ENCODE peak calls at places on chromosomes 12 and 14, in ten cellular contexts. One of them, this sample, is unnamed.

GRCh38 chr12:96077081-96077480 is 41.7 kb upstream of the LTA4H start:
- DNase-seq in Peyer's patch: no peak
- DNase-seq in AG09309: no peak
- DNase-seq in HCT116: no peak
- DNase-seq in A673: no peak
- DNase-seq in heart left ventricle: no peak
- DNase-seq in MM.1S: no peak
- DNase-seq in body of pancreas: no peak
- DNase-seq in endothelial cell: no peak
- DNase-seq in stomach: no peak
- DNase-seq in this sample: no peak

GRCh38 chr14:56199095-56199975 is 81.1 kb downstream of the PELI2 start:
- DNase-seq in Peyer's patch: no peak
- DNase-seq in AG09309: peak
- DNase-seq in HCT116: no peak
- DNase-seq in A673: no peak
- DNase-seq in heart left ventricle: no peak
- DNase-seq in MM.1S: no peak
- DNase-seq in body of pancreas: no peak
- DNase-seq in endothelial cell: no peak
- DNase-seq in stomach: no peak
- DNase-seq in this sample: no peak

GRCh38 chr14:58082491-58083098 is 69.4 kb downstream of the ARMH4 start:
- DNase-seq in Peyer's patch: no peak
- DNase-seq in AG09309: peak
- DNase-seq in HCT116: peak
- DNase-seq in A673: peak
- DNase-seq in heart left ventricle: no peak
- DNase-seq in MM.1S: no peak
- DNase-seq in body of pancreas: no peak
- DNase-seq in endothelial cell: no peak
- DNase-seq in stomach: no peak
- DNase-seq in this sample: no peak

GRCh38 chr14:31090872-31091764 is 64.9 kb upstream of the STRN3 start:
- DNase-seq in Peyer's patch: peak
- DNase-seq in AG09309: peak
- DNase-seq in HCT116: no peak
- DNase-seq in A673: no peak
- DNase-seq in heart left ventricle: no peak
- DNase-seq in MM.1S: no peak
- DNase-seq in body of pancreas: peak
- DNase-seq in endothelial cell: no peak
- DNase-seq in stomach: no peak
- DNase-seq in this sample: no peak

GRCh38 chr12:19183121-19183838 is 53.7 kb downstream of the PLEKHA5 start:
- DNase-seq in Peyer's patch: no peak
- DNase-seq in AG09309: no peak
- DNase-seq in HCT116: no peak
- DNase-seq in A673: no peak
- DNase-seq in heart left ventricle: no peak
- DNase-seq in MM.1S: no peak
- DNase-seq in body of pancreas: no peak
- DNase-seq in endothelial cell: no peak
- DNase-seq in stomach: no peak
- DNase-seq in this sample: no peak

GRCh38 chr14:22820731-22821130 is 5.5 kb upstream of the SLC7A7 start:
- DNase-seq in Peyer's patch: no peak
- DNase-seq in AG09309: no peak
- DNase-seq in HCT116: no peak
- DNase-seq in A673: no peak
- DNase-seq in heart left ventricle: no peak
- DNase-seq in MM.1S: no peak
- DNase-seq in body of pancreas: no peak
- DNase-seq in endothelial cell: no peak
- DNase-seq in stomach: no peak
- DNase-seq in this sample: no peak

GRCh38 chr12:108066583-108067234 is 62.4 kb upstream of the WSCD2 start:
- DNase-seq in Peyer's patch: no peak
- DNase-seq in AG09309: no peak
- DNase-seq in HCT116: peak
- DNase-seq in A673: peak
- DNase-seq in heart left ventricle: no peak
- DNase-seq in MM.1S: no peak
- DNase-seq in body of pancreas: no peak
- DNase-seq in endothelial cell: no peak
- DNase-seq in stomach: no peak
- DNase-seq in this sample: no peak

GRCh38 chr12:9361879-9362326 is 153.7 kb upstream of the PZP start:
- DNase-seq in Peyer's patch: no peak
- DNase-seq in AG09309: no peak
- DNase-seq in HCT116: no peak
- DNase-seq in A673: no peak
- DNase-seq in heart left ventricle: no peak
- DNase-seq in MM.1S: no peak
- DNase-seq in body of pancreas: no peak
- DNase-seq in endothelial cell: no peak
- DNase-seq in stomach: no peak
- DNase-seq in this sample: no peak

GRCh38 chr12:9619411-9620179 is 11.9 kb upstream of the KLRB1 start:
- DNase-seq in Peyer's patch: no peak
- DNase-seq in AG09309: no peak
- DNase-seq in HCT116: no peak
- DNase-seq in A673: no peak
- DNase-seq in heart left ventricle: no peak
- DNase-seq in MM.1S: no peak
- DNase-seq in body of pancreas: no peak
- DNase-seq in endothelial cell: no peak
- DNase-seq in stomach: no peak
- DNase-seq in this sample: no peak

GRCh38 chr12:42761601-42762350 is 172.2 kb upstream of the PRICKLE1 start:
- DNase-seq in Peyer's patch: no peak
- DNase-seq in AG09309: peak
- DNase-seq in HCT116: no peak
- DNase-seq in A673: no peak
- DNase-seq in heart left ventricle: no peak
- DNase-seq in MM.1S: no peak
- DNase-seq in body of pancreas: no peak
- DNase-seq in endothelial cell: no peak
- DNase-seq in stomach: no peak
- DNase-seq in this sample: no peak

GRCh38 chr12:59055204-59055839 is 135.0 kb upstream of the LRIG3 start:
- DNase-seq in Peyer's patch: no peak
- DNase-seq in AG09309: no peak
- DNase-seq in HCT116: peak
- DNase-seq in A673: no peak
- DNase-seq in heart left ventricle: no peak
- DNase-seq in MM.1S: peak
- DNase-seq in body of pancreas: no peak
- DNase-seq in endothelial cell: no peak
- DNase-seq in stomach: no peak
- DNase-seq in this sample: no peak

GRCh38 chr12:128510527-128510926 is 243.6 kb downstream of the TMEM132C start:
- DNase-seq in Peyer's patch: no peak
- DNase-seq in AG09309: no peak
- DNase-seq in HCT116: no peak
- DNase-seq in A673: no peak
- DNase-seq in heart left ventricle: no peak
- DNase-seq in MM.1S: no peak
- DNase-seq in body of pancreas: peak
- DNase-seq in endothelial cell: no peak
- DNase-seq in stomach: no peak
- DNase-seq in this sample: no peak

GRCh38 chr12:131905640-131906091 is 11.2 kb downstream of the ULK1 start:
- DNase-seq in Peyer's patch: no peak
- DNase-seq in AG09309: no peak
- DNase-seq in HCT116: no peak
- DNase-seq in A673: no peak
- DNase-seq in heart left ventricle: no peak
- DNase-seq in MM.1S: no peak
- DNase-seq in body of pancreas: peak
- DNase-seq in endothelial cell: no peak
- DNase-seq in stomach: no peak
- DNase-seq in this sample: no peak

GRCh38 chr12:69392146-69392928 is 32.8 kb downstream of the YEATS4 start:
- DNase-seq in Peyer's patch: no peak
- DNase-seq in AG09309: no peak
- DNase-seq in HCT116: no peak
- DNase-seq in A673: no peak
- DNase-seq in heart left ventricle: no peak
- DNase-seq in MM.1S: no peak
- DNase-seq in body of pancreas: no peak
- DNase-seq in endothelial cell: no peak
- DNase-seq in stomach: no peak
- DNase-seq in this sample: no peak

GRCh38 chr12:39327520-39327919 is 115.4 kb downstream of the KIF21A start:
- DNase-seq in Peyer's patch: no peak
- DNase-seq in AG09309: no peak
- DNase-seq in HCT116: no peak
- DNase-seq in A673: no peak
- DNase-seq in heart left ventricle: no peak
- DNase-seq in MM.1S: no peak
- DNase-seq in body of pancreas: no peak
- DNase-seq in endothelial cell: no peak
- DNase-seq in stomach: no peak
- DNase-seq in this sample: no peak

GRCh38 chr14:104364830-104365229 is 214.7 kb upstream of the C14orf180 start:
- DNase-seq in Peyer's patch: no peak
- DNase-seq in AG09309: no peak
- DNase-seq in HCT116: no peak
- DNase-seq in A673: no peak
- DNase-seq in heart left ventricle: no peak
- DNase-seq in MM.1S: no peak
- DNase-seq in body of pancreas: no peak
- DNase-seq in endothelial cell: no peak
- DNase-seq in stomach: no peak
- DNase-seq in this sample: no peak
- TF ChIP-seq CTCF in Peyer's patch: no peak
- TF ChIP-seq CTCF in AG09309: no peak
- TF ChIP-seq CTCF in HCT116: no peak
- TF ChIP-seq CTCF in A673: no peak
- TF ChIP-seq CTCF in heart left ventricle: no peak
- TF ChIP-seq CTCF in MM.1S: no peak
- TF ChIP-seq CTCF in body of pancreas: no peak
- TF ChIP-seq CTCF in endothelial cell: no peak
- TF ChIP-seq CTCF in stomach: no peak
- TF ChIP-seq CTCF in this sample: no peak

DNA sequence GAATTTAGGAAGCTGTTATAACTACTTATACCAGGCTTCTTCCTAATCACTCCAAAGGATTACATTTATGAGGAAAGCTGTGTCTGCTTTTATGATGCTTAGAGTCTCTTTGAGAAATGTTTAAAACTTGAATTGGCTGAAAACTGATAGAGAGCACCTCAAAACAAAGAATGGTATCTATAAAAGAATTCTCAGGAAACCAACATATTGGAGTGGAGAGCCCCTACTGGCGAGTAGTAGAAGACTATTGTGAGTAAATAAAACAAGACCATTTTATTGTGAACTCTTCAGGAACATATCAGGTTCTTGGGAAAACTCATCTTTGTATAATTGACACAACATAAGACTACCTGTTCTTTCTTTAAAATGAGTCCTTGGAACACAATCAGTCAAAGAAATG is 578.6 kb downstream of the RERGL start:
- DNase-seq in Peyer's patch: no peak
- DNase-seq in AG09309: no peak
- DNase-seq in HCT116: no peak
- DNase-seq in A673: peak
- DNase-seq in heart left ventricle: no peak
- DNase-seq in MM.1S: no peak
- DNase-seq in body of pancreas: no peak
- DNase-seq in endothelial cell: no peak
- DNase-seq in stomach: no peak
- DNase-seq in this sample: no peak
- TF ChIP-seq CTCF in Peyer's patch: no peak
- TF ChIP-seq CTCF in AG09309: no peak
- TF ChIP-seq CTCF in HCT116: peak
- TF ChIP-seq CTCF in A673: peak
- TF ChIP-seq CTCF in heart left ventricle: no peak
- TF ChIP-seq CTCF in MM.1S: peak
- TF ChIP-seq CTCF in body of pancreas: no peak
- TF ChIP-seq CTCF in endothelial cell: peak
- TF ChIP-seq CTCF in stomach: no peak
- TF ChIP-seq CTCF in this sample: no peak

GRCh38 chr12:121223947-121224285 is 14.0 kb downstream of the P2RX4 start:
- DNase-seq in Peyer's patch: no peak
- DNase-seq in AG09309: no peak
- DNase-seq in HCT116: no peak
- DNase-seq in A673: no peak
- DNase-seq in heart left ventricle: no peak
- DNase-seq in MM.1S: no peak
- DNase-seq in body of pancreas: no peak
- DNase-seq in endothelial cell: no peak
- DNase-seq in stomach: no peak
- DNase-seq in this sample: no peak

GRCh38 chr12:121228919-121229650 is 19.2 kb downstream of the P2RX4 start:
- DNase-seq in Peyer's patch: no peak
- DNase-seq in AG09309: no peak
- DNase-seq in HCT116: no peak
- DNase-seq in A673: no peak
- DNase-seq in heart left ventricle: no peak
- DNase-seq in MM.1S: no peak
- DNase-seq in body of pancreas: no peak
- DNase-seq in endothelial cell: no peak
- DNase-seq in stomach: no peak
- DNase-seq in this sample: no peak

GRCh38 chr12:121224591-121224990 is 14.7 kb downstream of the P2RX4 start:
- DNase-seq in Peyer's patch: peak
- DNase-seq in AG09309: no peak
- DNase-seq in HCT116: no peak
- DNase-seq in A673: no peak
- DNase-seq in heart left ventricle: no peak
- DNase-seq in MM.1S: no peak
- DNase-seq in body of pancreas: no peak
- DNase-seq in endothelial cell: no peak
- DNase-seq in stomach: no peak
- DNase-seq in this sample: no peak

GRCh38 chr12:121227294-121227693 is 17.4 kb downstream of the P2RX4 start:
- DNase-seq in Peyer's patch: peak
- DNase-seq in AG09309: no peak
- DNase-seq in HCT116: no peak
- DNase-seq in A673: no peak
- DNase-seq in heart left ventricle: no peak
- DNase-seq in MM.1S: peak
- DNase-seq in body of pancreas: peak
- DNase-seq in endothelial cell: no peak
- DNase-seq in stomach: peak
- DNase-seq in this sample: no peak

GRCh38 chr12:121226399-121226798 is 16.5 kb downstream of the P2RX4 start:
- DNase-seq in Peyer's patch: no peak
- DNase-seq in AG09309: no peak
- DNase-seq in HCT116: no peak
- DNase-seq in A673: no peak
- DNase-seq in heart left ventricle: no peak
- DNase-seq in MM.1S: no peak
- DNase-seq in body of pancreas: no peak
- DNase-seq in endothelial cell: no peak
- DNase-seq in stomach: no peak
- DNase-seq in this sample: no peak
- TF ChIP-seq CTCF in Peyer's patch: no peak
- TF ChIP-seq CTCF in AG09309: no peak
- TF ChIP-seq CTCF in HCT116: no peak
- TF ChIP-seq CTCF in A673: no peak
- TF ChIP-seq CTCF in heart left ventricle: no peak
- TF ChIP-seq CTCF in MM.1S: no peak
- TF ChIP-seq CTCF in body of pancreas: no peak
- TF ChIP-seq CTCF in endothelial cell: no peak
- TF ChIP-seq CTCF in stomach: no peak
- TF ChIP-seq CTCF in this sample: no peak

GRCh38 chr12:122967151-122967550 is 888 bp upstream of the ABCB9 start:
- DNase-seq in Peyer's patch: no peak
- DNase-seq in AG09309: no peak
- DNase-seq in HCT116: no peak
- DNase-seq in A673: no peak
- DNase-seq in heart left ventricle: no peak
- DNase-seq in MM.1S: no peak
- DNase-seq in body of pancreas: no peak
- DNase-seq in endothelial cell: no peak
- DNase-seq in stomach: no peak
- DNase-seq in this sample: no peak
- TF ChIP-seq CTCF in Peyer's patch: no peak
- TF ChIP-seq CTCF in AG09309: no peak
- TF ChIP-seq CTCF in HCT116: no peak
- TF ChIP-seq CTCF in A673: no peak
- TF ChIP-seq CTCF in heart left ventricle: no peak
- TF ChIP-seq CTCF in MM.1S: no peak
- TF ChIP-seq CTCF in body of pancreas: no peak
- TF ChIP-seq CTCF in endothelial cell: no peak
- TF ChIP-seq CTCF in stomach: no peak
- TF ChIP-seq CTCF in this sample: no peak